ENCODE peak calls at places on chromosomes 12 and 14, in nine cellular contexts. G is T-cell; W is NCI-H1105 treated with DMSO at 0.1 percent for 48 hours; Q is T-helper 2 cell; J is GM23248; A is cortex of kidney; M is AG09309; E is sigmoid colon; L is stimulated activated CD4-positive, alpha-beta T cell treated with anti-CD3 and anti-CD28 coated beads, Interleukin-4, amount 100 ng/mL, for 1 hour. Y is an unnamed sample.

GRCh38 chr14:102784892-102785597 is 7.8 kb downstream of the TRAF3 start:
- DNase-seq in W (no peak), J (no peak), Q (peak), E (no peak), L (no peak), A (no peak), G (no peak), M (no peak), Y (no peak)

GRCh38 chr12:123142948-123143752 is 7.7 kb downstream of the PITPNM2 start:
- DNase-seq in J (no peak), E (peak), Q (no peak), G (no peak), M (no peak), A (no peak), L (no peak), W (no peak), Y (no peak)

GRCh38 chr12:131034631-131035267 is 81.0 kb downstream of the ADGRD1 start:
- DNase-seq in M (no peak), J (no peak), W (no peak), Q (no peak), E (no peak), A (no peak), G (no peak), L (no peak), Y (no peak)

GRCh38 chr14:70934502-70935134 is 27.4 kb downstream of the PCNX1 start:
- DNase-seq in E (no peak), G (no peak), Q (peak), L (no peak), M (peak), W (no peak), J (peak), A (no peak), Y (no peak)

GRCh38 chr12:91196436-91196835 is 13.8 kb upstream of the DCN start:
- DNase-seq in L (no peak), J (peak), M (no peak), W (no peak), A (no peak), E (no peak), Q (no peak), G (no peak), Y (no peak)

GRCh38 chr14:68373847-68374582 is 418.9 kb downstream of the ZFP36L1 start:
- DNase-seq in M (no peak), G (no peak), E (no peak), W (no peak), J (no peak), L (no peak), Q (no peak), A (no peak), Y (no peak)

GRCh38 chr12:116087962-116088361 is 189.5 kb downstream of the MED13L start:
- DNase-seq in G (no peak), E (no peak), L (no peak), W (no peak), M (no peak), Q (peak), A (no peak), J (no peak), Y (no peak)

GRCh38 chr12:15230137-15230536 is 8.9 kb upstream of the RERG start:
- DNase-seq in W (no peak), G (no peak), A (no peak), L (no peak), M (no peak), J (no peak), Q (no peak), E (no peak), Y (no peak)

GRCh38 chr14:52014601-52015267 is 25.4 kb downstream of the RTRAF start:
- DNase-seq in E (peak), W (no peak), G (no peak), L (no peak), A (no peak), J (no peak), M (no peak), Q (no peak), Y (peak)

GRCh38 chr12:21559855-21560569 is 33.9 kb downstream of the SPX start:
- DNase-seq in W (no peak), J (peak), L (no peak), Q (peak), E (no peak), A (no peak), G (no peak), M (peak), Y (no peak)

GRCh38 chr12:49428652-49429549 is 61.6 kb downstream of the SPATS2 start:
- DNase-seq in M (peak), G (no peak), Q (no peak), L (no peak), A (no peak), J (peak), W (no peak), E (no peak), Y (no peak)

GRCh38 chr12:112868459-112869041 is 38.2 kb upstream of the OAS1 start:
- DNase-seq in Q (peak), W (no peak), G (no peak), J (no peak), A (no peak), E (no peak), L (no peak), M (no peak), Y (no peak)

GRCh38 chr14:77369280-77369679 is 7.6 kb downstream of the TMED8 start:
- DNase-seq in W (no peak), A (no peak), E (no peak), Q (no peak), M (no peak), G (no peak), L (no peak), J (no peak), Y (no peak)

GRCh38 chr12:89708793-89709156 is at the start of gene ATP2B1:
- DNase-seq in M (peak), E (peak), Q (peak), W (peak), J (peak), G (peak), L (peak), A (peak), Y (peak)

GRCh38 chr12:2963760-2964292 is 4.6 kb downstream of the TEAD4 start:
- DNase-seq in Q (no peak), L (no peak), W (no peak), M (no peak), A (no peak), E (no peak), J (no peak), G (no peak), Y (peak)

GRCh38 chr14:93268406-93268805 is 61.4 kb downstream of the UBR7 start:
- DNase-seq in J (no peak), Q (no peak), G (no peak), A (no peak), W (no peak), M (no peak), E (no peak), L (no peak), Y (no peak)

GRCh38 chr14:74245292-74245691 is 6.0 kb downstream of the VSX2 start:
- DNase-seq in L (no peak), J (no peak), E (no peak), M (no peak), Q (no peak), G (no peak), W (peak), A (no peak), Y (no peak)

GRCh38 chr12:4630262-4630661 is 18.6 kb downstream of the AKAP3 start:
- DNase-seq in L (no peak), A (no peak), Q (no peak), M (no peak), J (no peak), G (no peak), E (no peak), W (no peak), Y (no peak)

GRCh38 chr12:22230280-22230794 is 104.2 kb downstream of the ST8SIA1 start:
- DNase-seq in W (no peak), G (no peak), M (no peak), L (no peak), A (no peak), E (no peak), J (peak), Q (no peak), Y (no peak)